ENCODE peak calls at places on chromosomes 7 and 10, in nine cellular contexts. D is tibial nerve; P is T-helper 1 cell; Q is mesendoderm; J is posterior cingulate gyrus; C is NCI-H1417; H is A549; N is AG20443; K is activated CD4-positive, alpha-beta T cell treated with anti-CD3 and anti-CD28 coated beads, Interleukin-2, amount 10 ng/mL, durations not matched to agents 7 days and 5 days. F is an unnamed sample.

GRCh38 chr10:58399410-58399809 is 14.2 kb downstream of the TFAM start:
- DNase-seq in D (no peak), P (no peak), Q (no peak), J (no peak), C (no peak), H (no peak), N (peak), K (no peak), F (no peak)

GRCh38 chr10:118730699-118731456 is 23.9 kb downstream of the CACUL1 start:
- DNase-seq in D (no peak), P (no peak), Q (peak), J (no peak), C (no peak), H (no peak), N (no peak), K (no peak), F (no peak)

GRCh38 chr7:44607141-44608068 is 978 bp downstream of the OGDH start:
- DNase-seq in D (no peak), P (no peak), Q (no peak), J (no peak), C (no peak), H (no peak), N (no peak), K (no peak), F (no peak)

GRCh38 chr7:129498021-129498420 is 4.3 kb upstream of the SMKR1 start:
- DNase-seq in D (no peak), P (no peak), Q (no peak), J (no peak), C (no peak), H (no peak), N (no peak), K (no peak), F (no peak)

GRCh38 chr7:7131273-7131672 is 51.1 kb upstream of the C1GALT1 start:
- DNase-seq in D (no peak), P (no peak), Q (peak), J (no peak), C (no peak), H (no peak), N (peak), K (no peak), F (no peak)

GRCh38 chr10:33067481-33067880 is 109.5 kb upstream of the ITGB1 start:
- DNase-seq in D (no peak), P (no peak), Q (no peak), J (no peak), C (no peak), H (no peak), N (peak), K (no peak), F (no peak)

GRCh38 chr7:18895456-18895855 is 222.0 kb downstream of the TWIST1 start:
- DNase-seq in D (no peak), P (no peak), Q (no peak), J (no peak), C (no peak), H (peak), N (peak), K (no peak), F (no peak)

GRCh38 chr10:82953909-82954308 is 1078.9 kb downstream of the NRG3 start:
- DNase-seq in D (no peak), P (no peak), Q (no peak), J (no peak), C (no peak), H (no peak), N (no peak), K (no peak), F (no peak)

GRCh38 chr10:79299397-79300370 is 47.6 kb upstream of the PPIF start:
- DNase-seq in D (no peak), P (no peak), Q (peak), J (no peak), C (no peak), H (peak), N (peak), K (no peak), F (no peak)

GRCh38 chr7:111138196-111138569 is 47.3 kb downstream of the LRRN3 start:
- DNase-seq in D (no peak), P (peak), Q (peak), J (no peak), C (no peak), H (no peak), N (peak), K (peak), F (peak)

GRCh38 chr7:148697256-148697841 is 1.4 kb upstream of the CUL1 start:
- DNase-seq in D (no peak), P (no peak), Q (no peak), J (no peak), C (peak), H (no peak), N (peak), K (peak), F (peak)

F was measured in foreskin melanocyte.